ENCODE peak calls at places on chromosomes 16 and 17, in six cellular contexts. E, Y, U, S, M and A are unnamed samples.

GRCh38 chr16:67236551-67237395 is 9.8 kb downstream of the TMEM208 start:
- DNase-seq in U (no peak), S (peak; percentile 67), E (peak; percentile 99), M (no peak), Y (no peak), A (no peak)

GRCh38 chr17:81049372-81049911 is 14.5 kb downstream of the BAIAP2 start:
- DNase-seq in M (no peak), U (no peak), Y (peak; percentile 23), S (no peak), E (no peak), A (no peak)

GRCh38 chr16:55447231-55447630 is 31.8 kb upstream of the MMP2 start:
- DNase-seq in Y (no peak), U (no peak), S (no peak), E (no peak), M (no peak), A (no peak)

GRCh38 chr16:14386115-14386514 is 243.9 kb downstream of the PARN start:
- DNase-seq in U (no peak), M (no peak), S (no peak), Y (no peak), E (no peak), A (no peak)

GRCh38 chr17:6444573-6445335 is 499 bp downstream of the PIMREG start:
- DNase-seq in S (no peak), Y (no peak), U (no peak), E (no peak), M (no peak), A (no peak)

GRCh38 chr17:48358203-48358602 is 71.8 kb downstream of the SKAP1 start:
- DNase-seq in S (no peak), Y (no peak), E (no peak), M (no peak), U (no peak), A (no peak)

GRCh38 chr16:87897563-87898505 is 28.5 kb upstream of the SLC7A5 start:
- DNase-seq in S (no peak), E (no peak), U (no peak), Y (no peak), M (no peak), A (no peak)

GRCh38 chr17:78394209-78394608 is 15.8 kb downstream of the PGS1 start:
- DNase-seq in Y (no peak), M (no peak), S (no peak), U (no peak), E (no peak), A (no peak)

GRCh38 chr17:47993031-47993546 is 22.2 kb downstream of the CDK5RAP3 start:
- DNase-seq in S (no peak), M (no peak), U (no peak), E (no peak), Y (no peak), A (no peak)

GRCh38 chr17:4658478-4659305 is 17.2 kb upstream of the ALOX15 start:
- DNase-seq in S (peak; percentile 24), Y (peak; percentile 23), M (no peak), U (no peak), E (peak; percentile 58), A (no peak)

GRCh38 chr17:66830451-66830850 is 4.5 kb upstream of the CACNG5 start:
- DNase-seq in M (no peak), Y (no peak), S (no peak), U (no peak), E (no peak), A (no peak)

GRCh38 chr16:50463581-50464324 is 84.4 kb upstream of the NKD1 start:
- DNase-seq in M (no peak), E (no peak), S (no peak), Y (no peak), U (no peak), A (no peak)

GRCh38 chr16:70298988-70299938 is at the start of gene DDX19B:
- DNase-seq in S (peak; percentile 68), U (peak; percentile 80), E (peak; percentile 90), Y (peak; percentile 6), M (peak; percentile 80), A (peak; percentile 79)

GRCh38 chr16:69691980-69692911 is 34.1 kb downstream of the NQO1 start:
- DNase-seq in S (peak; percentile 22), E (no peak), Y (no peak), M (no peak), U (no peak), A (peak; percentile 79)

GRCh38 chr16:48153689-48154265 is 2.0 kb downstream of the ABCC12 start:
- DNase-seq in Y (no peak), U (no peak), M (no peak), S (no peak), E (no peak), A (no peak)

GRCh38 chr16:47881574-47881973 is 274.2 kb downstream of the ABCC12 start:
- DNase-seq in M (no peak), Y (no peak), S (no peak), U (no peak), E (no peak), A (no peak)

GRCh38 chr17:66378296-66378695 is 75.9 kb downstream of the PRKCA start:
- DNase-seq in E (no peak), U (no peak), Y (no peak), M (no peak), S (peak; percentile 30), A (no peak)

GRCh38 chr17:2719861-2720260 is 8.3 kb upstream of the CLUH start:
- DNase-seq in S (no peak), M (no peak), U (no peak), E (no peak), Y (no peak), A (no peak)

GRCh38 chr17:50175035-50175788 is 9.4 kb downstream of the SGCA start:
- DNase-seq in S (no peak), Y (no peak), E (no peak), M (no peak), U (no peak), A (peak; percentile 55)

GRCh38 chr17:80125656-80126448 is 21.1 kb downstream of the EIF4A3 start:
- DNase-seq in S (peak; percentile 67), M (no peak), U (no peak), E (no peak), Y (no peak), A (no peak)

GRCh38 chr17:75516619-75517276 is 420 bp downstream of the TSEN54 start:
- DNase-seq in E (no peak), S (no peak), U (no peak), M (peak; percentile 38), Y (no peak), A (no peak)

GRCh38 chr16:50616883-50617629 is 64.1 kb downstream of the SNX20 start:
- DNase-seq in U (no peak), E (no peak), S (peak; percentile 14), M (no peak), Y (no peak), A (peak; percentile 76)

GRCh38 chr17:67608691-67609090 is 109.0 kb upstream of the NOL11 start:
- DNase-seq in S (peak; percentile 67), M (no peak), E (no peak), U (no peak), Y (no peak), A (no peak)

GRCh38 chr16:15427648-15428239 is 6.6 kb upstream of the BMERB1 start:
- DNase-seq in Y (no peak), E (peak; percentile 75), M (peak; percentile 54), S (peak; percentile 82), U (peak; percentile 82), A (peak; percentile 76)

GRCh38 chr17:73430165-73430680 is 118.4 kb upstream of the CDC42EP4 start:
- DNase-seq in S (no peak), Y (no peak), U (no peak), M (no peak), E (no peak), A (peak; percentile 38)

GRCh38 chr17:58324409-58325288 is 3.9 kb downstream of the TSPOAP1 start:
- DNase-seq in M (no peak), E (peak; percentile 97), Y (no peak), U (no peak), S (no peak), A (no peak)

GRCh38 chr17:15180121-15180561 is 85.0 kb downstream of the PMP22 start:
- DNase-seq in E (no peak), U (no peak), M (no peak), S (no peak), Y (no peak), A (no peak)

GRCh38 chr17:28724500-28725165 is 1.4 kb downstream of the TLCD1 start:
- DNase-seq in U (no peak), S (peak; percentile 16), E (no peak), M (no peak), Y (no peak), A (no peak)

GRCh38 chr16:2039286-2040030 is 8.2 kb downstream of the NTHL1 start:
- DNase-seq in U (peak; percentile 90), M (peak; percentile 69), E (peak; percentile 83), S (peak; percentile 62), Y (no peak), A (peak; percentile 67)